ENCODE peak calls at places on chromosomes 1 and 21, in five cellular contexts. Q is left cardiac atrium; Z is NCI-H748 treated with DMSO at 0.1 percent for 48 hours; S is astrocyte of the spinal cord; B is activated naive CD4-positive, alpha-beta T cell. V is an unnamed sample.

GRCh38 chr1:109659145-109659544 is 3.2 kb downstream of the GSTM4 start:
- DNase-seq in Q (no peak), Z (no peak), S (no peak), B (no peak), V (no peak)

GRCh38 chr1:241985787-241986186 is 13.1 kb downstream of the MAP1LC3C start:
- DNase-seq in Q (no peak), Z (no peak), S (peak; percentile 41), B (no peak), V (no peak)

GRCh38 chr1:16181887-16182719 is 26.2 kb upstream of the EPHA2 start:
- DNase-seq in Q (peak; percentile 90), Z (no peak), S (peak; percentile 92), B (no peak), V (peak; percentile 95)

GRCh38 chr1:36008546-36009197 is 75.2 kb upstream of the TEKT2 start:
- DNase-seq in Q (no peak), Z (no peak), S (peak; percentile 70), B (no peak), V (no peak)

GRCh38 chr1:93979040-93979717 is 69.9 kb upstream of the GCLM start:
- DNase-seq in Q (no peak), Z (no peak), S (no peak), B (no peak), V (no peak)

GRCh38 chr1:26733982-26734381 is 38.2 kb downstream of the ARID1A start:
- DNase-seq in Q (no peak), Z (no peak), S (peak; percentile 75), B (no peak), V (no peak)

GRCh38 chr21:25569084-25569483 is 38.2 kb downstream of the MRPL39 start:
- DNase-seq in Q (no peak), Z (no peak), S (peak; percentile 44), B (no peak), V (no peak)

GRCh38 chr1:118136511-118136937 is 48.5 kb downstream of the SPAG17 start:
- DNase-seq in Q (peak; percentile 32), Z (no peak), S (peak; percentile 62), B (no peak), V (no peak)

GRCh38 chr1:239511865-239512264 is 125.5 kb downstream of the CHRM3 start:
- DNase-seq in Q (no peak), Z (no peak), S (no peak), B (no peak), V (no peak)

GRCh38 chr21:38236232-38236631 is 20.6 kb upstream of the KCNJ15 start:
- DNase-seq in Q (no peak), Z (no peak), S (peak; percentile 48), B (no peak), V (no peak)